ENCODE peak calls at places on chromosomes 3 and 15, in five cellular contexts. One of them, this sample, is unnamed.

GRCh38 chr3:127775398-127776109 is 46.8 kb downstream of the MGLL start:
- DNase-seq in K562: no peak
- DNase-seq in GM12878: no peak
- DNase-seq in HCT116: no peak
- DNase-seq in HepG2: no peak
- DNase-seq in this sample: no peak

GRCh38 chr3:73143821-73144237 is 82.4 kb downstream of the EBLN2 start:
- DNase-seq in HepG2: no peak
- DNase-seq in HCT116: no peak
- DNase-seq in GM12878: no peak
- DNase-seq in K562: peak; percentile 85
- DNase-seq in this sample: no peak

GRCh38 chr15:62895139-62895866 is 147.2 kb upstream of the TPM1 start:
- DNase-seq in HepG2: peak; percentile 30
- DNase-seq in K562: no peak
- DNase-seq in HCT116: no peak
- DNase-seq in GM12878: no peak
- DNase-seq in this sample: no peak

GRCh38 chr15:62904041-62904440 is 138.5 kb upstream of the TPM1 start:
- DNase-seq in GM12878: no peak
- DNase-seq in K562: no peak
- DNase-seq in HCT116: no peak
- DNase-seq in HepG2: no peak
- DNase-seq in this sample: no peak

GRCh38 chr15:62145015-62145735 is 19.9 kb downstream of the C2CD4B start:
- DNase-seq in HepG2: no peak
- DNase-seq in GM12878: no peak
- DNase-seq in K562: no peak
- DNase-seq in HCT116: no peak
- DNase-seq in this sample: no peak

GRCh38 chr15:97259943-97260342 is 700.6 kb upstream of the ARRDC4 start:
- DNase-seq in HepG2: no peak
- DNase-seq in K562: no peak
- DNase-seq in HCT116: no peak
- DNase-seq in GM12878: no peak
- DNase-seq in this sample: no peak

GRCh38 chr15:89184367-89184766 is 37.0 kb downstream of the RLBP1 start:
- DNase-seq in HepG2: no peak
- DNase-seq in GM12878: no peak
- DNase-seq in HCT116: no peak
- DNase-seq in K562: no peak
- DNase-seq in this sample: no peak

GRCh38 chr3:171860830-171861535 is 17.8 kb downstream of the TMEM212 start:
- DNase-seq in HCT116: no peak
- DNase-seq in K562: no peak
- DNase-seq in GM12878: no peak
- DNase-seq in HepG2: no peak
- DNase-seq in this sample: no peak

GRCh38 chr15:91652610-91653207 is 200.8 kb upstream of the SLCO3A1 start:
- DNase-seq in HCT116: no peak
- DNase-seq in GM12878: no peak
- DNase-seq in K562: no peak
- DNase-seq in HepG2: no peak
- DNase-seq in this sample: no peak

GRCh38 chr15:40435331-40436089 is 5.2 kb upstream of the BAHD1 start:
- DNase-seq in HCT116: no peak
- DNase-seq in HepG2: no peak
- DNase-seq in K562: no peak
- DNase-seq in GM12878: no peak
- DNase-seq in this sample: no peak

GRCh38 chr3:76514836-76515235 is 525.1 kb upstream of the ROBO2 start:
- DNase-seq in HCT116: no peak
- DNase-seq in HepG2: no peak
- DNase-seq in GM12878: no peak
- DNase-seq in K562: no peak
- DNase-seq in this sample: no peak

GRCh38 chr15:59250249-59250648 is 43.6 kb downstream of the LDHAL6B start:
- DNase-seq in HepG2: no peak
- DNase-seq in GM12878: no peak
- DNase-seq in K562: no peak
- DNase-seq in HCT116: no peak
- DNase-seq in this sample: no peak

GRCh38 chr15:36313881-36314280 is 265.5 kb upstream of the CDIN1 start:
- DNase-seq in HepG2: no peak
- DNase-seq in GM12878: no peak
- DNase-seq in HCT116: no peak
- DNase-seq in K562: no peak
- DNase-seq in this sample: no peak

GRCh38 chr3:53161345-53161819 is 373 bp downstream of the PRKCD start:
- DNase-seq in GM12878: no peak
- DNase-seq in HepG2: no peak
- DNase-seq in HCT116: no peak
- DNase-seq in K562: peak; percentile 46
- DNase-seq in this sample: no peak

GRCh38 chr3:58164199-58164879 is 46.4 kb downstream of the DNASE1L3 start:
- DNase-seq in HepG2: no peak
- DNase-seq in K562: no peak
- DNase-seq in HCT116: no peak
- DNase-seq in GM12878: no peak
- DNase-seq in this sample: no peak

GRCh38 chr3:187852842-187853727 is 107.8 kb upstream of the BCL6 start:
- DNase-seq in GM12878: no peak
- DNase-seq in HCT116: no peak
- DNase-seq in K562: no peak
- DNase-seq in HepG2: no peak
- DNase-seq in this sample: no peak

GRCh38 chr3:124374583-124374982 is 355.7 kb upstream of the UMPS start:
- DNase-seq in GM12878: no peak
- DNase-seq in K562: no peak
- DNase-seq in HCT116: no peak
- DNase-seq in HepG2: no peak
- DNase-seq in this sample: no peak

GRCh38 chr3:45055411-45056143 is 29.5 kb downstream of the CLEC3B start:
- DNase-seq in GM12878: no peak
- DNase-seq in K562: peak; percentile 78
- DNase-seq in HepG2: peak; percentile 65
- DNase-seq in HCT116: no peak
- DNase-seq in this sample: no peak

GRCh38 chr3:31289592-31289991 is 243.1 kb upstream of the STT3B start:
- DNase-seq in K562: no peak
- DNase-seq in GM12878: no peak
- DNase-seq in HepG2: no peak
- DNase-seq in HCT116: no peak
- DNase-seq in this sample: no peak

GRCh38 chr3:107217161-107217560 is 160.1 kb upstream of the CCDC54 start:
- DNase-seq in K562: no peak
- DNase-seq in HCT116: peak; percentile 91
- DNase-seq in HepG2: no peak
- DNase-seq in GM12878: no peak
- DNase-seq in this sample: no peak

GRCh38 chr15:98853161-98853560 is 154.4 kb downstream of the PGPEP1L start:
- DNase-seq in K562: peak; percentile 50
- DNase-seq in GM12878: peak; percentile 50
- DNase-seq in HCT116: peak; percentile 81
- DNase-seq in HepG2: peak; percentile 29
- DNase-seq in this sample: no peak

GRCh38 chr3:153210116-153210515 is 48.1 kb downstream of the RAP2B start:
- DNase-seq in K562: no peak
- DNase-seq in GM12878: no peak
- DNase-seq in HCT116: peak; percentile 3
- DNase-seq in HepG2: no peak
- DNase-seq in this sample: no peak

GRCh38 chr3:66110840-66111239 is 72.1 kb upstream of the MAGI1 start:
- DNase-seq in HepG2: peak; percentile 12
- DNase-seq in GM12878: no peak
- DNase-seq in HCT116: no peak
- DNase-seq in K562: no peak
- DNase-seq in this sample: no peak

GRCh38 chr15:77040673-77041072 is 30.2 kb downstream of the TSPAN3 start:
- DNase-seq in HCT116: no peak
- DNase-seq in GM12878: no peak
- DNase-seq in K562: no peak
- DNase-seq in HepG2: no peak
- DNase-seq in this sample: no peak

DNA sequence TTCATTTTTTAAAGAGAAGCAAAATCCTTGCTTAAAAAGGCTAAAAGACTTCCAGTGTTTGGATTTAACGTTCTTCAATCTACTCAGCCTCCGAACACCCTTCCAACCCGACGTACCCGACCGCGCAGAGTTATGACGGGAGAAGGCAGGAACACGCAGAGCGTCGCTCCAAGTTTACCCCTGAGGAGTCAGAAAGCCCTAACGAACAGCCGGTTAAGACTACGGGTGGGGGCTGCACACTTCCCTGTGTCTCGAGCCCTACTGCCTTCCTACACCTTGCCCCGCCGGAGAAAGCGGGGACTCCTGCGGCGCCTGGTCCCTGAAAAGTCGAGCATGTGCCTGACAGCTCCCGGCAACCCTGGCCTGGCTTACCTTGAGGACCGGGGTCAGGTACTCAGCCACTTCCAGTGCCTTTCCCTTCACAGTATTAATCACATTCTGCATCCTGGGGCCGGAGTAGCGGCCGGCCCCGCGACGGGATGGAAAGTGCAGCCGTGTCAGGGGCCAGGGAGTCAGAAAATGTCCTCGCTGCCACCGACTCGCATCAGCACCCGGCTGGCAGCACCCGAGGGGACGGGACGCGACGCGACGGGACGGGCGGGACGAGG is 573 bp downstream of the ATG3 start:
- DNase-seq in GM12878: peak; percentile 34
- DNase-seq in HCT116: peak; percentile 64
- DNase-seq in HepG2: peak; percentile 66
- DNase-seq in K562: peak; percentile 59
- DNase-seq in this sample: peak; percentile 82
- TF ChIP-seq POLR2A in GM12878: no peak
- TF ChIP-seq POLR2A in HCT116: no peak
- TF ChIP-seq POLR2A in HepG2: peak; percentile 53
- TF ChIP-seq POLR2A in K562: peak; percentile 34
- TF ChIP-seq POLR2A in this sample: no peak

DNA sequence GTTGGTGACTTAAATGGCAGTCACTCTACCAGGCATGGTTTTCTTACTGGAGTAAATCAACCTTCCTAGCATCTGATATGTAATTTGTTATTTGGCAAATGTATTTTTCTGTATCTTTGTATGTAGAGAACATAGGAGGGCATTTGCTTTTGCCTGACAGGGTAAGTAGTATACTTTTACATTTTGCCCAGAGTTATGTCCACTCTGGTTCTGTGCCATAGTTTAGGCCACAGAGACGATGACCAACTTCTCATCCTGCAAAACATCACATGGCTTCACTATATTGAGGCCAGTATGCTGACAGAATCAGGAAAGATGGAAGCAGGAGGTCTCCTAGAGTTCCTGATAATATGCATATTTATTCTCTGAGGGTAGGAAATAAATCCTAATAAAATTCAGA is 23.1 kb upstream of the ULK4 start:
- DNase-seq in K562: no peak
- DNase-seq in GM12878: no peak
- DNase-seq in HCT116: no peak
- DNase-seq in HepG2: no peak
- DNase-seq in this sample: no peak
- TF ChIP-seq ATF3 in K562: no peak
- TF ChIP-seq ATF3 in GM12878: no peak
- TF ChIP-seq ATF3 in HCT116: no peak
- TF ChIP-seq ATF3 in HepG2: no peak
- TF ChIP-seq ATF3 in this sample: no peak

GRCh38 chr3:141368062-141368924 is at the start of gene ZBTB38:
- DNase-seq in HCT116: peak; percentile 95
- DNase-seq in K562: peak; percentile 90
- DNase-seq in GM12878: no peak
- DNase-seq in HepG2: peak; percentile 97
- DNase-seq in this sample: peak; percentile 66
- TF ChIP-seq POLR2A in HCT116: peak; percentile 26
- TF ChIP-seq POLR2A in K562: peak; percentile 77
- TF ChIP-seq POLR2A in GM12878: peak; percentile 53
- TF ChIP-seq POLR2A in HepG2: peak; percentile 77
- TF ChIP-seq POLR2A in this sample: peak; percentile 73

GRCh38 chr15:26087395-26087794 is 224.3 kb upstream of the ATP10A start:
- DNase-seq in GM12878: no peak
- DNase-seq in HepG2: no peak
- DNase-seq in HCT116: no peak
- DNase-seq in K562: no peak
- DNase-seq in this sample: no peak

GRCh38 chr15:26082833-26083174 is 219.7 kb upstream of the ATP10A start:
- DNase-seq in HCT116: no peak
- DNase-seq in HepG2: no peak
- DNase-seq in GM12878: no peak
- DNase-seq in K562: no peak
- DNase-seq in this sample: no peak

GRCh38 chr15:26083457-26084350 is 220.6 kb upstream of the ATP10A start:
- DNase-seq in GM12878: no peak
- DNase-seq in HepG2: no peak
- DNase-seq in K562: peak; percentile 10
- DNase-seq in HCT116: no peak
- DNase-seq in this sample: no peak

GRCh38 chr15:26091184-26091583 is 228.1 kb upstream of the ATP10A start:
- DNase-seq in GM12878: no peak
- DNase-seq in HepG2: no peak
- DNase-seq in HCT116: no peak
- DNase-seq in K562: no peak
- DNase-seq in this sample: no peak

GRCh38 chr15:26087881-26088280 is 224.8 kb upstream of the ATP10A start:
- DNase-seq in GM12878: no peak
- DNase-seq in K562: no peak
- DNase-seq in HepG2: no peak
- DNase-seq in HCT116: no peak
- DNase-seq in this sample: no peak
- TF ChIP-seq ATF3 in GM12878: no peak
- TF ChIP-seq ATF3 in K562: no peak
- TF ChIP-seq ATF3 in HepG2: no peak
- TF ChIP-seq ATF3 in HCT116: no peak
- TF ChIP-seq ATF3 in this sample: no peak

GRCh38 chr15:73926191-73927002 is at the start of gene LOXL1:
- DNase-seq in HCT116: peak; percentile 19
- DNase-seq in K562: peak; percentile 48
- DNase-seq in HepG2: peak; percentile 23
- DNase-seq in GM12878: no peak
- DNase-seq in this sample: no peak
- TF ChIP-seq POLR2A in HCT116: no peak
- TF ChIP-seq POLR2A in K562: no peak
- TF ChIP-seq POLR2A in HepG2: no peak
- TF ChIP-seq POLR2A in GM12878: no peak
- TF ChIP-seq POLR2A in this sample: no peak

GRCh38 chr15:85351965-85352364 is 28.4 kb upstream of the AKAP13 start:
- DNase-seq in HCT116: no peak
- DNase-seq in HepG2: no peak
- DNase-seq in GM12878: no peak
- DNase-seq in K562: no peak
- DNase-seq in this sample: no peak
- TF ChIP-seq ATF3 in HCT116: no peak
- TF ChIP-seq ATF3 in HepG2: no peak
- TF ChIP-seq ATF3 in GM12878: no peak
- TF ChIP-seq ATF3 in K562: no peak
- TF ChIP-seq ATF3 in this sample: no peak